ENCODE peak calls at places on chromosome 16, in five cellular contexts. N is H1, P is HEK293T, A is GM12878, B is HepG2. X is an unnamed sample.

GRCh38 chr16:31089199-31089598 is 456 bp upstream of the PRSS53 start:
- DNase-seq in N (no peak), P (no peak), A (no peak), B (no peak), X (no peak)

GRCh38 chr16:14101415-14101814 is 30.3 kb downstream of the MRTFB start:
- DNase-seq in N (no peak), P (no peak), A (no peak), B (no peak), X (no peak)

GRCh38 chr16:84471316-84471715 is 33.1 kb downstream of the MEAK7 start:
- DNase-seq in N (no peak), P (no peak), A (no peak), B (no peak), X (no peak)

GRCh38 chr16:77918792-77919707 is 103.3 kb upstream of the CLEC3A start:
- DNase-seq in N (no peak), P (no peak), A (no peak), B (peak), X (no peak)

GRCh38 chr16:22191089-22191965 is 14.8 kb upstream of the EEF2K start:
- DNase-seq in N (peak), P (peak), A (peak), B (peak), X (peak)

GRCh38 chr16:2371421-2371820 is 30.9 kb upstream of the ABCA3 start:
- DNase-seq in N (no peak), P (no peak), A (no peak), B (no peak), X (no peak)

GRCh38 chr16:85521737-85522042 is 91.4 kb upstream of the GSE1 start:
- DNase-seq in N (no peak), P (no peak), A (no peak), B (no peak), X (no peak)

GRCh38 chr16:5884339-5884738 is 786.7 kb upstream of the EEF2KMT start:
- DNase-seq in N (no peak), P (no peak), A (no peak), B (no peak), X (no peak)

GRCh38 chr16:15808071-15808470 is 48.8 kb downstream of the MYH11 start:
- DNase-seq in N (no peak), P (no peak), A (no peak), B (no peak), X (no peak)

GRCh38 chr16:80347900-80348299 is 192.9 kb upstream of the DYNLRB2 start:
- DNase-seq in N (peak), P (no peak), A (no peak), B (no peak), X (no peak)

GRCh38 chr16:23679274-23679985 is 741 bp downstream of the PLK1 start:
- DNase-seq in N (peak), P (peak), A (no peak), B (peak), X (peak)

GRCh38 chr16:85963746-85964370 is 64.9 kb downstream of the IRF8 start:
- DNase-seq in N (no peak), P (no peak), A (no peak), B (no peak), X (no peak)

GRCh38 chr16:89593841-89594240 is 18.3 kb downstream of the CPNE7 start:
- DNase-seq in N (no peak), P (no peak), A (no peak), B (no peak), X (no peak)

GRCh38 chr16:11583889-11584565 is 2.7 kb downstream of the LITAF start:
- DNase-seq in N (no peak), P (no peak), A (no peak), B (peak), X (no peak)

GRCh38 chr16:84537431-84538151 is 33.1 kb upstream of the MEAK7 start:
- DNase-seq in N (no peak), P (no peak), A (no peak), B (no peak), X (no peak)

GRCh38 chr16:57284952-57285263 is 436 bp upstream of the PLLP start:
- DNase-seq in N (no peak), P (no peak), A (no peak), B (no peak), X (no peak)

GRCh38 chr16:30024451-30024850 is 1.5 kb downstream of the C16orf92 start:
- DNase-seq in N (no peak), P (no peak), A (no peak), B (no peak), X (no peak)

GRCh38 chr16:55678061-55678935 is 22.5 kb downstream of the SLC6A2 start:
- DNase-seq in N (no peak), P (no peak), A (no peak), B (no peak), X (no peak)

GRCh38 chr16:20114356-20114755 is 40.7 kb upstream of the GPR139 start:
- DNase-seq in N (no peak), P (no peak), A (no peak), B (no peak), X (no peak)

GRCh38 chr16:28304214-28304613 is 11.9 kb downstream of the SBK1 start:
- DNase-seq in N (peak), P (peak), A (no peak), B (peak), X (no peak)

GRCh38 chr16:86322840-86323239 is 187.5 kb upstream of the FOXF1 start:
- DNase-seq in N (no peak), P (no peak), A (no peak), B (no peak), X (no peak)

GRCh38 chr16:80014241-80014939 is 413.9 kb upstream of the MAF start:
- DNase-seq in N (no peak), P (no peak), A (no peak), B (peak), X (no peak)

GRCh38 chr16:56683424-56684162 is 1.3 kb downstream of the MT1X start:
- DNase-seq in N (no peak), P (no peak), A (no peak), B (no peak), X (no peak)

GRCh38 chr16:25691519-25692091 is at the start of gene HS3ST4:
- DNase-seq in N (peak), P (peak), A (no peak), B (no peak), X (no peak)

GRCh38 chr16:53753431-53753830 is 49.5 kb downstream of the FTO start:
- DNase-seq in N (no peak), P (no peak), A (no peak), B (no peak), X (no peak)

GRCh38 chr16:56463153-56463552 is 11.8 kb downstream of the OGFOD1 start:
- DNase-seq in N (no peak), P (no peak), A (no peak), B (no peak), X (no peak)

GRCh38 chr16:87698676-87699179 is 67.1 kb downstream of the KLHDC4 start:
- DNase-seq in N (no peak), P (no peak), A (no peak), B (no peak), X (no peak)
- TF ChIP-seq SUZ12 in N (no peak), P (no peak), A (no peak), B (no peak), X (no peak)

DNA sequence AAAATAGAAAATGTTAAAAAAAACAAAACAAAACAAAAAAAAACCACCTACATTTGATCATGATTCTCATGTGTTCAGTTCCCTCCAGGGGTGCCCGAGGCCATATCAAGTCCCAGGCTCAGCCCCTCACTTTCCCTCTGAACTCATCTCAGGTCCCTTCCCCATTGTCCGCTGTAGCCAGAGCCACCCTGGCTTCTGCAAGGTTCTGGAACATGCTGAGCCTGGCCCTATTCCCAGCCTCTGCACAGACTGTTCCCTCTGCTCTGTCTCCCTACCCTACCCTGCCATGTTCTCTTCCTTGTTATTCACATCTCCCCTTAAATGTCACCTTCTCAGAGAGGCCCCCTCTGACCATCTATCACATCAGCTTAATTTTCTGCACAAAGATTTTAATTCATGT is 46.9 kb downstream of the TK2 start:
- DNase-seq in N (no peak), P (no peak), A (no peak), B (no peak), X (no peak)
- TF ChIP-seq SUZ12 in N (no peak), P (no peak), A (no peak), B (no peak), X (no peak)

GRCh38 chr16:65621640-65622039 is 499.8 kb upstream of the CDH11 start:
- DNase-seq in N (no peak), P (no peak), A (no peak), B (no peak), X (no peak)
- TF ChIP-seq SUZ12 in N (no peak), P (no peak), A (no peak), B (no peak), X (no peak)

GRCh38 chr16:66717776-66718175 is 21.2 kb upstream of the CMTM4 start:
- DNase-seq in N (no peak), P (no peak), A (no peak), B (no peak), X (no peak)

GRCh38 chr16:66714659-66715307 is 18.2 kb upstream of the CMTM4 start:
- DNase-seq in N (no peak), P (no peak), A (no peak), B (no peak), X (no peak)

GRCh38 chr16:66714062-66714461 is 17.5 kb upstream of the CMTM4 start:
- DNase-seq in N (no peak), P (no peak), A (no peak), B (no peak), X (no peak)

GRCh38 chr16:66719246-66719645 is 22.7 kb upstream of the CMTM4 start:
- DNase-seq in N (no peak), P (no peak), A (no peak), B (no peak), X (no peak)

DNA sequence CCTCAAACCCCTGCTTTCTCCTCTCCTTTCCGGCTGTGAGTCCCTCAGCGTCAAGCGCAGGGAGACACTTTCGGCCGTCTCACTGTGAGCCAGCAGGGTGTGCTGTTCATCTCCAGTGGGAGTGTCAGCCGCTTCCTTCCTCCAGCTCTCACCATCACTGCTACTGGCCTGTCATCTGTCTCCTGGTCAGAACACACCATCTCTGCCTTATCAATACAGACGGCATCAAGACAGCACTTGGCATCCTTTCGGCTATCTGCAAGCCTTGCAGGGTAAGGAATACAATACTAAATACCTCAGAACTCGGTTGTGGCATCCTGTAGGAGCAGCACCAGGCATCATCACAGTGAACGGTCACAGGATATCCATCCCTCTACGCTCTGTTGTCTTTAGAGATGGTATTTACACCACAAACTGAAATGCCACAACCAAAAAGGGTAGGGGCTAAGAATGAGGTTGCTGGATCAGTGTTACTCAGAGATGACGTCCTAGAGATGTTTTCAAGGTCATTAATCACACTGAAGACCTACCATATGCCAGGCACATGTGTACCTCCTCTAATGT is 20.7 kb upstream of the CMTM4 start:
- DNase-seq in N (no peak), P (peak), A (no peak), B (peak), X (no peak)
- TF ChIP-seq SUZ12 in N (no peak), P (no peak), A (no peak), B (no peak), X (no peak)